ENCODE peak calls at places on chromosomes 2 and 18, in ten cellular contexts. One of them, this sample, is unnamed.

GRCh38 chr2:44959855-44960254 is 18.4 kb downstream of the SIX3 start:
- DNase-seq in GM12891: no peak
- DNase-seq in body of pancreas: no peak
- DNase-seq in A549: no peak
- DNase-seq in heart left ventricle: no peak
- DNase-seq in HCT116: no peak
- DNase-seq in ovary: no peak
- DNase-seq in gastrocnemius medialis: no peak
- DNase-seq in adrenal gland: no peak
- DNase-seq in HepG2: no peak
- DNase-seq in this sample: no peak

GRCh38 chr2:198873771-198874501 is 583.8 kb downstream of the SATB2 start:
- DNase-seq in GM12891: no peak
- DNase-seq in body of pancreas: no peak
- DNase-seq in A549: no peak
- DNase-seq in heart left ventricle: no peak
- DNase-seq in HCT116: no peak
- DNase-seq in ovary: no peak
- DNase-seq in gastrocnemius medialis: no peak
- DNase-seq in adrenal gland: no peak
- DNase-seq in HepG2: no peak
- DNase-seq in this sample: no peak

GRCh38 chr18:43303376-43303775 is 26.1 kb upstream of the SYT4 start:
- DNase-seq in GM12891: no peak
- DNase-seq in body of pancreas: no peak
- DNase-seq in A549: no peak
- DNase-seq in heart left ventricle: no peak
- DNase-seq in HCT116: no peak
- DNase-seq in ovary: no peak
- DNase-seq in gastrocnemius medialis: no peak
- DNase-seq in adrenal gland: no peak
- DNase-seq in HepG2: no peak
- DNase-seq in this sample: no peak

GRCh38 chr2:177611310-177611886 is 218.8 kb downstream of the AGPS start:
- DNase-seq in GM12891: no peak
- DNase-seq in body of pancreas: no peak
- DNase-seq in A549: no peak
- DNase-seq in heart left ventricle: no peak
- DNase-seq in HCT116: no peak
- DNase-seq in ovary: no peak
- DNase-seq in gastrocnemius medialis: no peak
- DNase-seq in adrenal gland: no peak
- DNase-seq in HepG2: no peak
- DNase-seq in this sample: no peak

GRCh38 chr2:13141315-13141714 is 424.6 kb downstream of the TRIB2 start:
- DNase-seq in GM12891: no peak
- DNase-seq in body of pancreas: no peak
- DNase-seq in A549: no peak
- DNase-seq in heart left ventricle: no peak
- DNase-seq in HCT116: no peak
- DNase-seq in ovary: no peak
- DNase-seq in gastrocnemius medialis: no peak
- DNase-seq in adrenal gland: no peak
- DNase-seq in HepG2: no peak
- DNase-seq in this sample: no peak

GRCh38 chr2:209331291-209331844 is 92.5 kb upstream of the MAP2 start:
- DNase-seq in GM12891: no peak
- DNase-seq in body of pancreas: peak
- DNase-seq in A549: peak
- DNase-seq in heart left ventricle: no peak
- DNase-seq in HCT116: peak
- DNase-seq in ovary: no peak
- DNase-seq in gastrocnemius medialis: no peak
- DNase-seq in adrenal gland: no peak
- DNase-seq in HepG2: peak
- DNase-seq in this sample: no peak

GRCh38 chr2:26184555-26185303 is 11.8 kb downstream of the GAREM2 start:
- DNase-seq in GM12891: peak
- DNase-seq in body of pancreas: peak
- DNase-seq in A549: peak
- DNase-seq in heart left ventricle: peak
- DNase-seq in HCT116: peak
- DNase-seq in ovary: peak
- DNase-seq in gastrocnemius medialis: no peak
- DNase-seq in adrenal gland: peak
- DNase-seq in HepG2: no peak
- DNase-seq in this sample: peak

GRCh38 chr2:161780881-161781280 is 156.7 kb downstream of the SLC4A10 start:
- DNase-seq in GM12891: no peak
- DNase-seq in body of pancreas: no peak
- DNase-seq in A549: no peak
- DNase-seq in heart left ventricle: no peak
- DNase-seq in HCT116: no peak
- DNase-seq in ovary: no peak
- DNase-seq in gastrocnemius medialis: no peak
- DNase-seq in adrenal gland: no peak
- DNase-seq in HepG2: no peak
- DNase-seq in this sample: no peak

GRCh38 chr2:123154195-123154594 is 870.9 kb upstream of the CNTNAP5 start:
- DNase-seq in GM12891: no peak
- DNase-seq in body of pancreas: no peak
- DNase-seq in A549: no peak
- DNase-seq in heart left ventricle: no peak
- DNase-seq in HCT116: no peak
- DNase-seq in ovary: no peak
- DNase-seq in gastrocnemius medialis: no peak
- DNase-seq in adrenal gland: no peak
- DNase-seq in HepG2: no peak
- DNase-seq in this sample: no peak

GRCh38 chr2:200042102-200042735 is 86.8 kb downstream of the MAIP1 start:
- DNase-seq in GM12891: no peak
- DNase-seq in body of pancreas: no peak
- DNase-seq in A549: no peak
- DNase-seq in heart left ventricle: no peak
- DNase-seq in HCT116: no peak
- DNase-seq in ovary: no peak
- DNase-seq in gastrocnemius medialis: no peak
- DNase-seq in adrenal gland: no peak
- DNase-seq in HepG2: no peak
- DNase-seq in this sample: no peak

GRCh38 chr2:241112046-241112445 is 10.0 kb upstream of the MTERF4 start:
- DNase-seq in GM12891: no peak
- DNase-seq in body of pancreas: no peak
- DNase-seq in A549: no peak
- DNase-seq in heart left ventricle: no peak
- DNase-seq in HCT116: no peak
- DNase-seq in ovary: no peak
- DNase-seq in gastrocnemius medialis: no peak
- DNase-seq in adrenal gland: no peak
- DNase-seq in HepG2: no peak
- DNase-seq in this sample: no peak

GRCh38 chr2:204116154-204116792 is 179.7 kb downstream of the ICOS start:
- DNase-seq in GM12891: no peak
- DNase-seq in body of pancreas: no peak
- DNase-seq in A549: no peak
- DNase-seq in heart left ventricle: no peak
- DNase-seq in HCT116: no peak
- DNase-seq in ovary: no peak
- DNase-seq in gastrocnemius medialis: no peak
- DNase-seq in adrenal gland: no peak
- DNase-seq in HepG2: no peak
- DNase-seq in this sample: no peak

GRCh38 chr18:48053881-48054586 is 123.6 kb upstream of the SMAD2 start:
- DNase-seq in GM12891: no peak
- DNase-seq in body of pancreas: no peak
- DNase-seq in A549: no peak
- DNase-seq in heart left ventricle: no peak
- DNase-seq in HCT116: no peak
- DNase-seq in ovary: no peak
- DNase-seq in gastrocnemius medialis: no peak
- DNase-seq in adrenal gland: no peak
- DNase-seq in HepG2: no peak
- DNase-seq in this sample: no peak

GRCh38 chr2:7281348-7281747 is 364.1 kb downstream of the RNF144A start:
- DNase-seq in GM12891: no peak
- DNase-seq in body of pancreas: no peak
- DNase-seq in A549: no peak
- DNase-seq in heart left ventricle: no peak
- DNase-seq in HCT116: no peak
- DNase-seq in ovary: no peak
- DNase-seq in gastrocnemius medialis: no peak
- DNase-seq in adrenal gland: no peak
- DNase-seq in HepG2: no peak
- DNase-seq in this sample: no peak

GRCh38 chr2:161039071-161039470 is 121.2 kb upstream of the TANK start:
- DNase-seq in GM12891: no peak
- DNase-seq in body of pancreas: no peak
- DNase-seq in A549: no peak
- DNase-seq in heart left ventricle: no peak
- DNase-seq in HCT116: no peak
- DNase-seq in ovary: no peak
- DNase-seq in gastrocnemius medialis: no peak
- DNase-seq in adrenal gland: no peak
- DNase-seq in HepG2: no peak
- DNase-seq in this sample: no peak

GRCh38 chr18:24027156-24027555 is 12.6 kb downstream of the TTC39C start:
- DNase-seq in GM12891: no peak
- DNase-seq in body of pancreas: peak
- DNase-seq in A549: no peak
- DNase-seq in heart left ventricle: no peak
- DNase-seq in HCT116: no peak
- DNase-seq in ovary: peak
- DNase-seq in gastrocnemius medialis: peak
- DNase-seq in adrenal gland: peak
- DNase-seq in HepG2: no peak
- DNase-seq in this sample: no peak

GRCh38 chr2:86466306-86466705 is 25.1 kb downstream of the KDM3A start:
- DNase-seq in GM12891: no peak
- DNase-seq in body of pancreas: peak
- DNase-seq in A549: no peak
- DNase-seq in heart left ventricle: no peak
- DNase-seq in HCT116: no peak
- DNase-seq in ovary: no peak
- DNase-seq in gastrocnemius medialis: no peak
- DNase-seq in adrenal gland: no peak
- DNase-seq in HepG2: no peak
- DNase-seq in this sample: no peak

GRCh38 chr2:86468162-86469033 is 27.2 kb downstream of the KDM3A start:
- DNase-seq in GM12891: no peak
- DNase-seq in body of pancreas: no peak
- DNase-seq in A549: no peak
- DNase-seq in heart left ventricle: no peak
- DNase-seq in HCT116: no peak
- DNase-seq in ovary: no peak
- DNase-seq in gastrocnemius medialis: no peak
- DNase-seq in adrenal gland: no peak
- DNase-seq in HepG2: no peak
- DNase-seq in this sample: no peak

GRCh38 chr2:86476092-86476491 is 34.9 kb downstream of the KDM3A start:
- DNase-seq in GM12891: no peak
- DNase-seq in body of pancreas: no peak
- DNase-seq in A549: no peak
- DNase-seq in heart left ventricle: no peak
- DNase-seq in HCT116: no peak
- DNase-seq in ovary: no peak
- DNase-seq in gastrocnemius medialis: no peak
- DNase-seq in adrenal gland: no peak
- DNase-seq in HepG2: no peak
- DNase-seq in this sample: no peak

GRCh38 chr2:86470890-86471289 is 29.7 kb downstream of the KDM3A start:
- DNase-seq in GM12891: no peak
- DNase-seq in body of pancreas: no peak
- DNase-seq in A549: no peak
- DNase-seq in heart left ventricle: no peak
- DNase-seq in HCT116: no peak
- DNase-seq in ovary: no peak
- DNase-seq in gastrocnemius medialis: no peak
- DNase-seq in adrenal gland: no peak
- DNase-seq in HepG2: no peak
- DNase-seq in this sample: no peak
- TF ChIP-seq POLR2A in GM12891: no peak
- TF ChIP-seq POLR2A in body of pancreas: no peak
- TF ChIP-seq POLR2A in A549: no peak
- TF ChIP-seq POLR2A in heart left ventricle: no peak
- TF ChIP-seq POLR2A in HCT116: no peak
- TF ChIP-seq POLR2A in ovary: no peak
- TF ChIP-seq POLR2A in gastrocnemius medialis: no peak
- TF ChIP-seq POLR2A in adrenal gland: no peak
- TF ChIP-seq POLR2A in HepG2: no peak
- TF ChIP-seq POLR2A in this sample: no peak

GRCh38 chr2:150478206-150478974 is 9.1 kb downstream of the RND3 start:
- DNase-seq in GM12891: no peak
- DNase-seq in body of pancreas: no peak
- DNase-seq in A549: no peak
- DNase-seq in heart left ventricle: no peak
- DNase-seq in HCT116: no peak
- DNase-seq in ovary: no peak
- DNase-seq in gastrocnemius medialis: no peak
- DNase-seq in adrenal gland: no peak
- DNase-seq in HepG2: no peak
- DNase-seq in this sample: no peak
- TF ChIP-seq POLR2A in GM12891: no peak
- TF ChIP-seq POLR2A in body of pancreas: no peak
- TF ChIP-seq POLR2A in A549: no peak
- TF ChIP-seq POLR2A in heart left ventricle: no peak
- TF ChIP-seq POLR2A in HCT116: no peak
- TF ChIP-seq POLR2A in ovary: no peak
- TF ChIP-seq POLR2A in gastrocnemius medialis: no peak
- TF ChIP-seq POLR2A in adrenal gland: no peak
- TF ChIP-seq POLR2A in HepG2: no peak
- TF ChIP-seq POLR2A in this sample: no peak

DNA sequence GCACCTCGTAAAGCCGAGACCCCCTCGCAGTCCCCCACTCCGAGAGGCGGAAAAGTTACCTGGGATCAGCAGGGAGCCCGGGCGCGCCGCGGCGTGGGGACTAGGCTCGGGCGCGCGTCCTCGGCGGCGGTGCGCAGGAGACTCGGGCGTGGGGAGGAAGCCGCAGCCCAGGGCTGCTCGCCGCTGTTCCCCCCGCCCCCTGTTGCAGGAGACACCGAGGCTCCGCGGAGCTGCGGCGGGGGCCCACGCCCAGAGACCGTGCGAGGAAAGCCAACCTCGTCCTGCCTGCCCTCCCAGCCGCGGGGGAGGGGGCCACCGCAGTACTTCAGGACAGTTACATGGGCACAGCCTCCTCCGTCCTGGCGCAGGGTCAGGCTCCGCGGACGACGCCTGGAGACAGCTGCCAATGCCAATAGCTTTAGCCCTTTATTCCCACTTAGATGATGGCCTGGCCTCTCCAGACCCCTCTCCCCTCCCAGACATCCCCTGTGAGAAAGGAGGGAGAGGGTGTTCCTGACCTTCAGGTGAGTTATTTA is at the start of gene EPB41L3:
- DNase-seq in GM12891: no peak
- DNase-seq in body of pancreas: peak
- DNase-seq in A549: no peak
- DNase-seq in heart left ventricle: peak
- DNase-seq in HCT116: no peak
- DNase-seq in ovary: peak
- DNase-seq in gastrocnemius medialis: no peak
- DNase-seq in adrenal gland: peak
- DNase-seq in HepG2: no peak
- DNase-seq in this sample: no peak
- TF ChIP-seq POLR2A in GM12891: no peak
- TF ChIP-seq POLR2A in body of pancreas: peak
- TF ChIP-seq POLR2A in A549: no peak
- TF ChIP-seq POLR2A in heart left ventricle: no peak
- TF ChIP-seq POLR2A in HCT116: no peak
- TF ChIP-seq POLR2A in ovary: no peak
- TF ChIP-seq POLR2A in gastrocnemius medialis: peak
- TF ChIP-seq POLR2A in adrenal gland: peak
- TF ChIP-seq POLR2A in HepG2: no peak
- TF ChIP-seq POLR2A in this sample: peak

GRCh38 chr2:181456660-181457120 is 496 bp upstream of the ITGA4 start:
- DNase-seq in GM12891: no peak
- DNase-seq in body of pancreas: peak
- DNase-seq in A549: no peak
- DNase-seq in heart left ventricle: peak
- DNase-seq in HCT116: no peak
- DNase-seq in ovary: no peak
- DNase-seq in gastrocnemius medialis: peak
- DNase-seq in adrenal gland: peak
- DNase-seq in HepG2: no peak
- DNase-seq in this sample: peak
- TF ChIP-seq POLR2A in GM12891: no peak
- TF ChIP-seq POLR2A in body of pancreas: no peak
- TF ChIP-seq POLR2A in A549: no peak
- TF ChIP-seq POLR2A in heart left ventricle: no peak
- TF ChIP-seq POLR2A in HCT116: no peak
- TF ChIP-seq POLR2A in ovary: no peak
- TF ChIP-seq POLR2A in gastrocnemius medialis: no peak
- TF ChIP-seq POLR2A in adrenal gland: no peak
- TF ChIP-seq POLR2A in HepG2: no peak
- TF ChIP-seq POLR2A in this sample: no peak

This sample was measured in right lobe of liver.